ENCODE peak calls at places on chromosomes 6 and 20, in five cellular contexts. H is neural progenitor cell, G is IMR-90, F is endothelial cell of umbilical vein, B is astrocyte. N is an unnamed sample.

GRCh38 chr6:161396539-161396938 is 122.7 kb upstream of the AGPAT4 start:
- DNase-seq in H (no peak), G (no peak), B (no peak), F (no peak), N (no peak)

GRCh38 chr6:7542065-7542877 is 800 bp downstream of the DSP start:
- DNase-seq in G (no peak), B (no peak), F (peak), H (peak), N (no peak)

GRCh38 chr6:69456086-69456485 is 340.7 kb downstream of the LMBRD1 start:
- DNase-seq in B (no peak), G (no peak), H (peak), F (no peak), N (no peak)

GRCh38 chr6:89347825-89348224 is 4.7 kb downstream of the UBE2J1 start:
- DNase-seq in G (peak), F (peak), H (no peak), B (no peak), N (no peak)

GRCh38 chr6:35771343-35771627 is 5.1 kb upstream of the CLPSL2 start:
- DNase-seq in G (no peak), B (no peak), F (no peak), H (no peak), N (no peak)

GRCh38 chr6:157272866-157273755 is 50.2 kb downstream of the TMEM242 start:
- DNase-seq in H (peak), F (no peak), G (no peak), B (no peak), N (no peak)

GRCh38 chr20:32517914-32518592 is 67.1 kb downstream of the NOL4L start:
- DNase-seq in G (no peak), H (no peak), F (no peak), B (no peak), N (no peak)

GRCh38 chr6:168368063-168368835 is 48.7 kb upstream of the DACT2 start:
- DNase-seq in H (no peak), B (no peak), G (no peak), F (no peak), N (no peak)

GRCh38 chr6:166104107-166104506 is 63.5 kb downstream of the TBXT start:
- DNase-seq in F (no peak), H (no peak), G (peak), B (peak), N (no peak)

GRCh38 chr6:155313602-155314091 is 637 bp downstream of the TFB1M start:
- DNase-seq in G (no peak), H (no peak), B (no peak), F (no peak), N (no peak)

GRCh38 chr6:143929975-143930374 is 65.7 kb downstream of the ZC2HC1B start:
- DNase-seq in G (no peak), F (no peak), B (no peak), H (no peak), N (no peak)

GRCh38 chr6:170083236-170084051 is 207.4 kb downstream of the DLL1 start:
- DNase-seq in G (no peak), F (no peak), H (no peak), B (no peak), N (no peak)

GRCh38 chr6:166097914-166098522 is 69.6 kb downstream of the TBXT start:
- DNase-seq in G (peak), B (peak), F (peak), H (peak), N (no peak)

GRCh38 chr20:51946581-51946980 is 144.3 kb upstream of the SALL4 start:
- DNase-seq in F (no peak), B (no peak), H (no peak), G (no peak), N (no peak)

GRCh38 chr6:43935921-43936320 is 165.9 kb downstream of the VEGFA start:
- DNase-seq in H (no peak), F (no peak), G (no peak), B (no peak), N (no peak)

GRCh38 chr6:128070406-128070805 is 169.5 kb upstream of the THEMIS start:
- DNase-seq in G (peak), H (no peak), F (no peak), B (peak), N (no peak)

GRCh38 chr20:57759724-57760123 is 49.9 kb upstream of the PMEPA1 start:
- DNase-seq in B (no peak), F (no peak), G (no peak), H (peak), N (no peak)

GRCh38 chr6:133895573-133896343 is 6.8 kb downstream of the TCF21 start:
- DNase-seq in F (no peak), H (peak), G (no peak), B (no peak), N (no peak)

GRCh38 chr6:150410395-150410794 is 41.6 kb downstream of the IYD start:
- DNase-seq in H (no peak), B (no peak), G (no peak), F (no peak), N (no peak)

GRCh38 chr6:33410050-33410710 is 634 bp upstream of the PHF1 start:
- DNase-seq in H (peak), G (peak), F (peak), B (peak), N (peak)
- H2AFZ ChIP-seq in H (no peak), G (peak), F (peak), B (peak), N (peak)

GRCh38 chr6:131295081-131295480 is 159.8 kb downstream of the AKAP7 start:
- DNase-seq in G (no peak), B (no peak), H (no peak), F (no peak), N (no peak)
- TF ChIP-seq CTCF in G (no peak), B (no peak), H (no peak), F (no peak), N (no peak)

GRCh38 chr20:31496761-31497295 is 17.4 kb upstream of the HM13 start:
- DNase-seq in F (no peak), B (no peak), H (no peak), G (no peak), N (no peak)
- H2AFZ ChIP-seq in F (no peak), B (peak), H (no peak), G (peak), N (no peak)

DNA sequence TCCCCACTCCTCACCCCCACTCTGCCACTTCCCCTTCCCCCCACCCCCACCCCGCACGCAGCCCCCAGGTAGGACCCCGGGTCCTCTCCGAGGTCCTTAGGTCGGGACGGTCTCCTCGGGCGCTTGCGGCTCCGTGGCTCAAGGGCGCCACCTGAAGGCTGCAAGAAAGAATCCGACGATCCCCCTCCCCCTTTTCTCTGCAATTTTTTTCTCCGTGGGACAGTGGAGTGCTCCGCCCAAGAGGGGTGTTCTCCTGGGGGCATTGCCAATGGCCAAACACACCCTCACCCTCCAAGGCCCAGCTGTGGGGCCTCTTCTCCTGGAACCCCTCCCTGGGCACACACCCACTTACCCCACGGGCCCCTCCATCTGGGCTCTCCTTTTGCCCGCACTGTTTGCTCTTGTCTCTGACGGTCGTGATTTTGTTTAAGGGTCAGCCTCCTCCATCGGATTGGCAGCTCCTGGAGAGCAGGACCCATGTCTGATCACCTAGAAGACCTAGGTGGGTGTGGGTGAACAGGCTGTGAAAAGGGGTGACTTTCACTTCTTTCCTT is 1.1 kb upstream of the TMEM74B start:
- DNase-seq in F (peak), B (peak), H (peak), G (peak), N (no peak)
- TF ChIP-seq CTCF in F (peak), B (peak), H (peak), G (peak), N (peak)

GRCh38 chr6:33018418-33018817 is 9.0 kb upstream of the HLA-DOA start:
- DNase-seq in F (no peak), H (no peak), B (no peak), G (no peak), N (no peak)

GRCh38 chr6:33015798-33016197 is 6.4 kb upstream of the HLA-DOA start:
- DNase-seq in F (no peak), H (no peak), B (no peak), G (no peak), N (no peak)

GRCh38 chr6:33017694-33018353 is 8.4 kb upstream of the HLA-DOA start:
- DNase-seq in G (no peak), H (no peak), F (no peak), B (no peak), N (no peak)

GRCh38 chr6:33018904-33019303 is 9.5 kb upstream of the HLA-DOA start:
- DNase-seq in F (peak), G (peak), H (no peak), B (no peak), N (no peak)

GRCh38 chr6:33017024-33017423 is 7.6 kb upstream of the HLA-DOA start:
- DNase-seq in F (no peak), G (no peak), H (no peak), B (no peak), N (no peak)
- H2AFZ ChIP-seq in F (no peak), G (no peak), H (no peak), B (no peak), N (no peak)

GRCh38 chr20:48933017-48933766 is 11.7 kb downstream of the ARFGEF2 start:
- DNase-seq in B (no peak), F (no peak), G (no peak), H (no peak), N (no peak)
- TF ChIP-seq CTCF in B (no peak), F (no peak), G (no peak), H (no peak), N (peak)

DNA sequence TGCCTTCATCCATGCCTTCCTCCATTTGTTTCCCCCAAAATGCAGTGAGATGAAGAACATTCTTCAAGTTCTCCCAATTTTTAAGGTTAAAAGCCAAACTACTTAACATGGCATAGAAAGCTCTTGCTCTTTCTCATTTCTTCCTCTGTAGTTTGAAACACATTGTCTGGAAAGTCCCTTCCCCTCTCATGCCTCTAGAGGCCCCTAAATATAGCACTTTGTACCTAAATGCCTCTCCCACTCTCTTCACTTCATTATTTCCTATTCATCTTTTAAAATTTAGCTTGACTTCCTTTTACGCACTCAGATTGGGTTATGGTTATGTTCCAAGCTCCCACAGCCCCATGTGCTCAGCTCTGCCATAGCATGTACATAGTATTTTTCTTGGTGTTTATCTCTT is 389.3 kb downstream of the HDGFL1 start:
- DNase-seq in G (no peak), B (no peak), F (no peak), H (no peak), N (no peak)
- H2AFZ ChIP-seq in G (no peak), B (no peak), F (no peak), H (no peak), N (no peak)

GRCh38 chr6:47736083-47736700 is 37.8 kb downstream of the ADGRF4 start:
- DNase-seq in B (peak), F (no peak), H (no peak), G (no peak), N (no peak)
- TF ChIP-seq CTCF in B (no peak), F (no peak), H (no peak), G (no peak), N (no peak)

N was measured in keratinocyte.